ENCODE peak calls at places on chromosomes 5 and 9, in four cellular contexts. One of them, this sample, is unnamed.

GRCh38 chr5:93611900-93612898 is 29.2 kb downstream of the NR2F1 start:
- DNase-seq in AG04450: no peak
- DNase-seq in astrocyte of the spinal cord: peak
- DNase-seq in stomach: no peak
- DNase-seq in this sample: no peak

GRCh38 chr5:141779642-141780041 is 97.6 kb upstream of the ARAP3 start:
- DNase-seq in AG04450: no peak
- DNase-seq in stomach: no peak
- DNase-seq in astrocyte of the spinal cord: peak
- DNase-seq in this sample: no peak

GRCh38 chr5:308672-309271 is 12.7 kb upstream of the AHRR start:
- DNase-seq in stomach: peak
- DNase-seq in astrocyte of the spinal cord: peak
- DNase-seq in AG04450: no peak
- DNase-seq in this sample: no peak

GRCh38 chr9:73643379-73644013 is 491.8 kb downstream of the ANXA1 start:
- DNase-seq in AG04450: no peak
- DNase-seq in astrocyte of the spinal cord: peak
- DNase-seq in stomach: no peak
- DNase-seq in this sample: no peak

GRCh38 chr5:9898319-9898718 is 268.2 kb upstream of the TAS2R1 start:
- DNase-seq in stomach: no peak
- DNase-seq in AG04450: no peak
- DNase-seq in astrocyte of the spinal cord: peak
- DNase-seq in this sample: peak

GRCh38 chr5:153670081-153670480 is 179.6 kb downstream of the GRIA1 start:
- DNase-seq in stomach: no peak
- DNase-seq in astrocyte of the spinal cord: no peak
- DNase-seq in AG04450: no peak
- DNase-seq in this sample: no peak

GRCh38 chr9:98175013-98175679 is 17.3 kb downstream of the CORO2A start:
- DNase-seq in stomach: no peak
- DNase-seq in AG04450: no peak
- DNase-seq in astrocyte of the spinal cord: no peak
- DNase-seq in this sample: no peak

GRCh38 chr5:180097163-180097894 is 25.8 kb upstream of the RNF130 start:
- DNase-seq in astrocyte of the spinal cord: no peak
- DNase-seq in AG04450: no peak
- DNase-seq in stomach: no peak
- DNase-seq in this sample: no peak

GRCh38 chr5:43973318-43973717 is 370.3 kb downstream of the NNT start:
- DNase-seq in AG04450: no peak
- DNase-seq in astrocyte of the spinal cord: no peak
- DNase-seq in stomach: no peak
- DNase-seq in this sample: no peak

GRCh38 chr5:163338-163620 is 28.0 kb upstream of the LRRC14B start:
- DNase-seq in astrocyte of the spinal cord: no peak
- DNase-seq in stomach: no peak
- DNase-seq in AG04450: no peak
- DNase-seq in this sample: no peak

GRCh38 chr9:72292184-72292787 is 72.7 kb downstream of the ZFAND5 start:
- DNase-seq in astrocyte of the spinal cord: peak
- DNase-seq in AG04450: no peak
- DNase-seq in stomach: no peak
- DNase-seq in this sample: peak

GRCh38 chr5:153893809-153894208 is 144.9 kb downstream of the FAM114A2 start:
- DNase-seq in AG04450: no peak
- DNase-seq in astrocyte of the spinal cord: no peak
- DNase-seq in stomach: no peak
- DNase-seq in this sample: no peak

GRCh38 chr5:59724482-59725392 is 168.8 kb downstream of the PDE4D start:
- DNase-seq in stomach: no peak
- DNase-seq in astrocyte of the spinal cord: peak
- DNase-seq in AG04450: peak
- DNase-seq in this sample: peak

GRCh38 chr5:97737608-97738007 is 554.6 kb upstream of the RIOK2 start:
- DNase-seq in astrocyte of the spinal cord: no peak
- DNase-seq in stomach: no peak
- DNase-seq in AG04450: no peak
- DNase-seq in this sample: no peak

GRCh38 chr9:96618209-96619108 is 1.2 kb downstream of the CDC14B start:
- DNase-seq in astrocyte of the spinal cord: peak
- DNase-seq in AG04450: no peak
- DNase-seq in stomach: peak
- DNase-seq in this sample: peak

GRCh38 chr9:15501179-15501578 is 9.6 kb downstream of the PSIP1 start:
- DNase-seq in AG04450: no peak
- DNase-seq in astrocyte of the spinal cord: no peak
- DNase-seq in stomach: no peak
- DNase-seq in this sample: no peak

GRCh38 chr5:124000558-124000957 is 488.6 kb downstream of the CSNK1G3 start:
- DNase-seq in AG04450: no peak
- DNase-seq in astrocyte of the spinal cord: no peak
- DNase-seq in stomach: no peak
- DNase-seq in this sample: peak

GRCh38 chr5:74575741-74576538 is 64.6 kb downstream of the ENC1 start:
- DNase-seq in astrocyte of the spinal cord: peak
- DNase-seq in stomach: no peak
- DNase-seq in AG04450: no peak
- DNase-seq in this sample: no peak

GRCh38 chr9:70514273-70514672 is 99.8 kb upstream of the KLF9 start:
- DNase-seq in stomach: no peak
- DNase-seq in astrocyte of the spinal cord: no peak
- DNase-seq in AG04450: no peak
- DNase-seq in this sample: no peak

This sample was measured in pons.